ENCODE peak calls at places on chromosome 13, in seven cellular contexts. One of them, this sample, is unnamed. For H3K4me1, the result is how much of the 10 kb centered on the place peaks cover.

GRCh38 chr13:33582121-33582520 is 235.8 kb upstream of the RFC3 start:
- DNase-seq in suprapubic skin: no peak
- DNase-seq in spleen: no peak
- DNase-seq in pancreas: no peak
- DNase-seq in HCT116: no peak
- DNase-seq in cardiac muscle cell: peak
- DNase-seq in uterus: no peak
- DNase-seq in this sample: no peak

GRCh38 chr13:49874430-49874829 is 61.7 kb downstream of the SPRYD7 start:
- DNase-seq in spleen: no peak
- DNase-seq in cardiac muscle cell: no peak
- DNase-seq in pancreas: no peak
- DNase-seq in uterus: no peak
- DNase-seq in suprapubic skin: no peak
- DNase-seq in HCT116: no peak
- DNase-seq in this sample: no peak

GRCh38 chr13:76944457-76944856 is 3.9 kb upstream of the ACOD1 start:
- DNase-seq in pancreas: no peak
- DNase-seq in HCT116: no peak
- DNase-seq in suprapubic skin: no peak
- DNase-seq in cardiac muscle cell: peak
- DNase-seq in uterus: no peak
- DNase-seq in spleen: no peak
- DNase-seq in this sample: no peak

GRCh38 chr13:52925775-52926285 is 77.4 kb upstream of the PCDH8 start:
- DNase-seq in uterus: no peak
- DNase-seq in pancreas: no peak
- DNase-seq in spleen: no peak
- DNase-seq in suprapubic skin: no peak
- DNase-seq in HCT116: no peak
- DNase-seq in cardiac muscle cell: no peak
- DNase-seq in this sample: peak

GRCh38 chr13:98083936-98084335 is 59.0 kb upstream of the FARP1 start:
- DNase-seq in suprapubic skin: no peak
- DNase-seq in spleen: no peak
- DNase-seq in uterus: no peak
- DNase-seq in pancreas: no peak
- DNase-seq in HCT116: no peak
- DNase-seq in cardiac muscle cell: peak
- DNase-seq in this sample: no peak

GRCh38 chr13:42575938-42576337 is 2.0 kb downstream of the TNFSF11 start:
- DNase-seq in spleen: no peak
- DNase-seq in pancreas: no peak
- DNase-seq in HCT116: no peak
- DNase-seq in cardiac muscle cell: no peak
- DNase-seq in uterus: no peak
- DNase-seq in suprapubic skin: no peak
- DNase-seq in this sample: no peak

GRCh38 chr13:37443538-37443937 is 155.0 kb downstream of the POSTN start:
- DNase-seq in HCT116: no peak
- DNase-seq in uterus: no peak
- DNase-seq in spleen: no peak
- DNase-seq in cardiac muscle cell: peak
- DNase-seq in suprapubic skin: no peak
- DNase-seq in pancreas: no peak
- DNase-seq in this sample: no peak

GRCh38 chr13:108700421-108701170 is 71.2 kb downstream of the MYO16 start:
- DNase-seq in cardiac muscle cell: no peak
- DNase-seq in uterus: no peak
- DNase-seq in HCT116: no peak
- DNase-seq in suprapubic skin: no peak
- DNase-seq in pancreas: no peak
- DNase-seq in spleen: no peak
- DNase-seq in this sample: no peak

GRCh38 chr13:60990032-60990733 is 425.5 kb downstream of the PCDH20 start:
- DNase-seq in HCT116: no peak
- DNase-seq in uterus: no peak
- DNase-seq in cardiac muscle cell: no peak
- DNase-seq in suprapubic skin: no peak
- DNase-seq in spleen: no peak
- DNase-seq in pancreas: no peak
- DNase-seq in this sample: no peak

GRCh38 chr13:46569471-46569870 is 16.5 kb downstream of the LRCH1 start:
- DNase-seq in cardiac muscle cell: no peak
- DNase-seq in spleen: no peak
- DNase-seq in HCT116: no peak
- DNase-seq in pancreas: no peak
- DNase-seq in suprapubic skin: no peak
- DNase-seq in uterus: no peak
- DNase-seq in this sample: no peak

GRCh38 chr13:45108716-45109706 is 11.3 kb upstream of the GTF2F2 start:
- DNase-seq in HCT116: no peak
- DNase-seq in pancreas: no peak
- DNase-seq in suprapubic skin: no peak
- DNase-seq in spleen: no peak
- DNase-seq in cardiac muscle cell: peak
- DNase-seq in uterus: no peak
- DNase-seq in this sample: no peak

GRCh38 chr13:62387642-62388041 is 972.0 kb upstream of the PCDH20 start:
- DNase-seq in pancreas: no peak
- DNase-seq in HCT116: peak
- DNase-seq in suprapubic skin: no peak
- DNase-seq in uterus: no peak
- DNase-seq in cardiac muscle cell: peak
- DNase-seq in spleen: no peak
- DNase-seq in this sample: no peak

GRCh38 chr13:19052931-19053330 is 128.7 kb downstream of the TUBA3C start:
- DNase-seq in uterus: no peak
- DNase-seq in cardiac muscle cell: no peak
- DNase-seq in HCT116: no peak
- DNase-seq in suprapubic skin: peak
- DNase-seq in spleen: no peak
- DNase-seq in pancreas: no peak
- DNase-seq in this sample: no peak

GRCh38 chr13:73767747-73768315 is 366.4 kb downstream of the KLF12 start:
- DNase-seq in spleen: no peak
- DNase-seq in cardiac muscle cell: no peak
- DNase-seq in uterus: no peak
- DNase-seq in suprapubic skin: no peak
- DNase-seq in HCT116: no peak
- DNase-seq in pancreas: no peak
- DNase-seq in this sample: no peak

GRCh38 chr13:80965097-80965496 is 624.2 kb upstream of the SPRY2 start:
- DNase-seq in cardiac muscle cell: no peak
- DNase-seq in HCT116: no peak
- DNase-seq in pancreas: no peak
- DNase-seq in uterus: no peak
- DNase-seq in spleen: no peak
- DNase-seq in suprapubic skin: no peak
- DNase-seq in this sample: no peak

GRCh38 chr13:78606471-78607408 is 3.4 kb upstream of the POU4F1 start:
- DNase-seq in pancreas: no peak
- DNase-seq in spleen: no peak
- DNase-seq in uterus: no peak
- DNase-seq in cardiac muscle cell: no peak
- DNase-seq in suprapubic skin: no peak
- DNase-seq in HCT116: no peak
- DNase-seq in this sample: no peak
- H3K4me3 ChIP-seq in pancreas: no peak
- H3K4me3 ChIP-seq in spleen: no peak
- H3K4me3 ChIP-seq in uterus: no peak
- H3K4me3 ChIP-seq in cardiac muscle cell: no peak
- H3K4me3 ChIP-seq in suprapubic skin: peak
- H3K4me3 ChIP-seq in HCT116: no peak
- H3K4me3 ChIP-seq in this sample: no peak

GRCh38 chr13:113863511-113864302 is at the start of gene GAS6:
- DNase-seq in HCT116: no peak
- DNase-seq in cardiac muscle cell: peak
- DNase-seq in spleen: no peak
- DNase-seq in pancreas: peak
- DNase-seq in suprapubic skin: peak
- DNase-seq in uterus: peak
- DNase-seq in this sample: peak
- TF ChIP-seq CTCF in HCT116: no peak
- TF ChIP-seq CTCF in cardiac muscle cell: peak
- TF ChIP-seq CTCF in spleen: no peak
- TF ChIP-seq CTCF in pancreas: no peak
- TF ChIP-seq CTCF in suprapubic skin: no peak
- TF ChIP-seq CTCF in uterus: peak
- TF ChIP-seq CTCF in this sample: peak

GRCh38 chr13:106526748-106527488 is 8.5 kb downstream of the EFNB2 start:
- DNase-seq in uterus: no peak
- DNase-seq in spleen: no peak
- DNase-seq in cardiac muscle cell: no peak
- DNase-seq in pancreas: no peak
- DNase-seq in suprapubic skin: no peak
- DNase-seq in HCT116: no peak
- DNase-seq in this sample: no peak

GRCh38 chr13:106530209-106530906 is 5.1 kb downstream of the EFNB2 start:
- DNase-seq in HCT116: no peak
- DNase-seq in pancreas: no peak
- DNase-seq in spleen: no peak
- DNase-seq in suprapubic skin: no peak
- DNase-seq in uterus: no peak
- DNase-seq in cardiac muscle cell: no peak
- DNase-seq in this sample: no peak

GRCh38 chr13:106529415-106530208 is 5.8 kb downstream of the EFNB2 start:
- DNase-seq in HCT116: no peak
- DNase-seq in spleen: no peak
- DNase-seq in suprapubic skin: no peak
- DNase-seq in cardiac muscle cell: no peak
- DNase-seq in pancreas: no peak
- DNase-seq in uterus: no peak
- DNase-seq in this sample: no peak

GRCh38 chr13:106527806-106528205 is 7.7 kb downstream of the EFNB2 start:
- DNase-seq in pancreas: no peak
- DNase-seq in spleen: no peak
- DNase-seq in suprapubic skin: no peak
- DNase-seq in uterus: no peak
- DNase-seq in HCT116: no peak
- DNase-seq in cardiac muscle cell: no peak
- DNase-seq in this sample: no peak

GRCh38 chr13:106528711-106529414 is 6.6 kb downstream of the EFNB2 start:
- DNase-seq in uterus: no peak
- DNase-seq in cardiac muscle cell: no peak
- DNase-seq in spleen: no peak
- DNase-seq in HCT116: no peak
- DNase-seq in pancreas: no peak
- DNase-seq in suprapubic skin: no peak
- DNase-seq in this sample: no peak
- H3K4me1 ChIP-seq in uterus: under half
- H3K4me1 ChIP-seq in cardiac muscle cell: under half
- H3K4me1 ChIP-seq in spleen: under half
- H3K4me1 ChIP-seq in HCT116: under half
- H3K4me1 ChIP-seq in pancreas: under half
- H3K4me1 ChIP-seq in suprapubic skin: under half
- H3K4me1 ChIP-seq in this sample: under half

DNA sequence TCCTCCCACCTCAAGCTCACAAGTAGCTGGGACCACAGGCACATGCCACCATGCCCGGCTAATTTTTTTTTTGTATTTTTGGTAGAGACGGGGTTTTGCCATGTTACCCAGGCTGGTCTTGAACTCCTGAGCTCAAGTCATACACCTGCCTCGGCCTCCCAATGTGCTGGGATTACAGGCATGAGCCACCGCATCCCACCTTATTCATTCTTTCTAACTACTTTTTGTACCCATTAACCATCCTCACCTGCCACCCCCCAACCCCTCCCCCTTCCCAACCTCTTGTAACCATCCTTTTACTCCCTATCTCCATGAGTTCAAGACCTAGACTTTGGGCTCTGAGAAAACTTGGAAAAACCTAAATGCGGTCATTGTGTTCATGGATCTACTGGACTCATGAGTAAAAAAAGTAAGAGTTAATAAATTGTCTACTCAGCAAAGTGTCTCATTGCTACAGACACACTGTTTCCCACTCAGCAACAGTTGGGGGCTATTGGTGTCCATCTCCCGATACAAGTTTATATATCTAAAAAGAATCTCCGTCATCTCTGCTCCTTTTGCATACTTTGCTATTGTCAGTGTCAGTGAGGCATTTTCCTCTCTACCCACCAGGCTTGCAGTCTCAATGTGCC is 44.1 kb upstream of the MEDAG start:
- DNase-seq in pancreas: no peak
- DNase-seq in uterus: no peak
- DNase-seq in HCT116: no peak
- DNase-seq in cardiac muscle cell: no peak
- DNase-seq in suprapubic skin: no peak
- DNase-seq in spleen: no peak
- DNase-seq in this sample: no peak
- H3K4me3 ChIP-seq in pancreas: no peak
- H3K4me3 ChIP-seq in uterus: no peak
- H3K4me3 ChIP-seq in HCT116: no peak
- H3K4me3 ChIP-seq in cardiac muscle cell: no peak
- H3K4me3 ChIP-seq in suprapubic skin: no peak
- H3K4me3 ChIP-seq in spleen: no peak
- H3K4me3 ChIP-seq in this sample: no peak

DNA sequence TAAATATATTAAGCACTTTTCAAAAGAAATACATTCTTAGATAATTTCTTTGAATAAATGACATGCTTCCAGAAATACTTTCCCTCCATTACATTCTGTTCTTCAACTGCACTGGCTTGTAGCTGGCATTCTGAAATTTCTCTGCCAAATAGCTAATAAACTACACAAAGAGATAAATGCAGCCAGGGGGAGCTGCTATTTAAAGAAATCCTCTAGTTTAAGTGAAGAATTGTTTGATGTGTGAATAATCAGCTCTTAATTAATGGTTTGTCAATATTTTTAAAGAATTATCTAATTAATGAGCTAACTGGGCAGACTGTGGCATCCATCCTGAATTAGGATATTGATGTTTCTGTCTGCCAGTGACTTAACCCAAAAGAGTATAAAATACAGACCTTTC is 30.7 kb downstream of the SLC7A1 start:
- DNase-seq in cardiac muscle cell: no peak
- DNase-seq in suprapubic skin: no peak
- DNase-seq in spleen: no peak
- DNase-seq in HCT116: no peak
- DNase-seq in uterus: no peak
- DNase-seq in pancreas: no peak
- DNase-seq in this sample: no peak
- TF ChIP-seq CTCF in cardiac muscle cell: peak
- TF ChIP-seq CTCF in suprapubic skin: no peak
- TF ChIP-seq CTCF in spleen: no peak
- TF ChIP-seq CTCF in HCT116: no peak
- TF ChIP-seq CTCF in uterus: no peak
- TF ChIP-seq CTCF in pancreas: no peak
- TF ChIP-seq CTCF in this sample: no peak